ENCODE peak calls at places on chromosomes 1 and 21, in six cellular contexts. W is heart left ventricle; B is prostate gland; N is heart right ventricle; M is uterus; R is CD8-positive, alpha-beta memory T cell. O is an unnamed sample.

GRCh38 chr21:45981154-45981606 is 390 bp upstream of the COL6A1 start:
- DNase-seq in W (peak), B (peak), N (peak), M (peak), R (peak), O (no peak)

GRCh38 chr1:23638188-23638619 is 53.4 kb upstream of the RPL11 start:
- DNase-seq in W (peak), B (no peak), N (no peak), M (peak), R (no peak), O (peak)

GRCh38 chr1:102970496-102971078 is 137.7 kb downstream of the COL11A1 start:
- DNase-seq in W (no peak), B (no peak), N (no peak), M (no peak), R (no peak), O (peak)

GRCh38 chr1:12244585-12244984 is 14.8 kb downstream of the VPS13D start:
- DNase-seq in W (no peak), B (peak), N (no peak), M (no peak), R (no peak), O (no peak)

GRCh38 chr1:228546541-228547463 is 59.6 kb downstream of the RNF187 start:
- DNase-seq in W (no peak), B (no peak), N (no peak), M (no peak), R (no peak), O (no peak)

GRCh38 chr1:199859525-199859924 is 168.0 kb upstream of the NR5A2 start:
- DNase-seq in W (no peak), B (no peak), N (no peak), M (no peak), R (no peak), O (no peak)

GRCh38 chr1:98402860-98403259 is 258.7 kb upstream of the SNX7 start:
- DNase-seq in W (no peak), B (no peak), N (no peak), M (no peak), R (no peak), O (no peak)

GRCh38 chr1:43317817-43318471 is 17.2 kb downstream of the TIE1 start:
- DNase-seq in W (no peak), B (no peak), N (no peak), M (no peak), R (no peak), O (no peak)

GRCh38 chr1:7524681-7525340 is 246.3 kb upstream of the VAMP3 start:
- DNase-seq in W (peak), B (no peak), N (no peak), M (no peak), R (no peak), O (no peak)

GRCh38 chr1:205335692-205336091 is 14.1 kb upstream of the NUAK2 start:
- DNase-seq in W (peak), B (peak), N (peak), M (peak), R (peak), O (peak)

GRCh38 chr1:176863613-176864012 is 300.9 kb downstream of the ASTN1 start:
- DNase-seq in W (no peak), B (no peak), N (no peak), M (no peak), R (no peak), O (no peak)

GRCh38 chr21:17726047-17726446 is 93.1 kb downstream of the C21orf91 start:
- DNase-seq in W (no peak), B (no peak), N (no peak), M (no peak), R (no peak), O (no peak)

GRCh38 chr1:15152318-15153183 is 996 bp upstream of the TMEM51 start:
- DNase-seq in W (peak), B (peak), N (peak), M (peak), R (no peak), O (no peak)

GRCh38 chr1:15153842-15154479 is 414 bp downstream of the TMEM51 start:
- DNase-seq in W (peak), B (peak), N (peak), M (peak), R (no peak), O (no peak)

GRCh38 chr1:15151871-15152270 is 1.7 kb upstream of the TMEM51 start:
- DNase-seq in W (no peak), B (no peak), N (no peak), M (no peak), R (no peak), O (no peak)

GRCh38 chr1:15154480-15155036 is 1.0 kb downstream of the TMEM51 start:
- DNase-seq in W (peak), B (peak), N (peak), M (peak), R (no peak), O (no peak)

GRCh38 chr1:15153184-15153841 is at the start of gene TMEM51:
- DNase-seq in W (peak), B (peak), N (peak), M (peak), R (no peak), O (no peak)
- H3K27ac ChIP-seq in W (peak), B (peak), N (peak), M (peak), R (no peak), O (no peak)

DNA sequence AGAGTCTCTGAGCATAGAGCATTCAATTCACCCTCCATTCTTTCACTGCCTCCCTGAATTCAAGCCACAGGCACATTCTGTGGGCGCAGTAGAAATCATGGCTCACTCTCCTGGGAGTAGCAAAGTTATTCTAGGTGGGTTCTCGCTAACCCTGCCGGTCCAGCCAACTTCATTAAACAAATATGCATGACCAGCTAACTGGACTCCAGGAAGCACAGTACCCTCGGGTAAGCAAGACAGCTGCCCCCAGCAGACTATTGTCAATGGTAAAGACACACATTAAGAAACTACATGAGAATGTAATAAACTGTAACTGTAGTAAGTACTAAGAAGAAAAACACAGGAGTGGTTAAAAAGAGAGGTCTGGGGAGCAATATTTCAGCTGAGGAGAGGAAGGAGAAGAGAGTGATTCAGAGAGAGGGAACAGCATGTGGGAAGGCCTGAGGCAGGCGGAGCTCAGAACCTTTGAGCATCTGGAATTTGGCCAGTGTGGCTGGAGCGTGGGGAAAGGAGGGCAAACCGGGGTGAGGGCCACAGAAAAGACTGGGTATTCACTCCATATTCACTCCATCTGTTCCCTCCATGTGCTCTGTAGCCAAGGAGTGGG is 7.4 kb downstream of the SLC2A5 start:
- DNase-seq in W (no peak), B (no peak), N (no peak), M (no peak), R (no peak), O (no peak)
- H3K27ac ChIP-seq in W (peak), B (peak), N (no peak), M (no peak), R (no peak), O (no peak)

GRCh38 chr1:55575571-55576279 is 360.6 kb upstream of the USP24 start:
- DNase-seq in W (peak), B (peak), N (peak), M (peak), R (no peak), O (no peak)
- H3K27ac ChIP-seq in W (no peak), B (peak), N (no peak), M (peak), R (no peak), O (no peak)

GRCh38 chr1:238596703-238597102 is 706.0 kb upstream of the ZP4 start:
- DNase-seq in W (no peak), B (no peak), N (no peak), M (no peak), R (no peak), O (no peak)
- H3K27ac ChIP-seq in W (no peak), B (no peak), N (no peak), M (no peak), R (no peak), O (no peak)

GRCh38 chr1:63784083-63784482 is 10.3 kb downstream of the ROR1 start:
- DNase-seq in W (no peak), B (no peak), N (no peak), M (no peak), R (no peak), O (no peak)
- H3K27ac ChIP-seq in W (no peak), B (no peak), N (peak), M (no peak), R (no peak), O (no peak)

GRCh38 chr1:8873506-8874229 is 4.8 kb downstream of the ENO1 start:
- DNase-seq in W (peak), B (peak), N (peak), M (peak), R (peak), O (no peak)

GRCh38 chr1:8878448-8879347 is at the start of gene ENO1:
- DNase-seq in W (peak), B (peak), N (peak), M (peak), R (peak), O (peak)

GRCh38 chr1:8875216-8875861 is 3.1 kb downstream of the ENO1 start:
- DNase-seq in W (peak), B (no peak), N (no peak), M (no peak), R (peak), O (no peak)

GRCh38 chr1:8874230-8875201 is 4.0 kb downstream of the ENO1 start:
- DNase-seq in W (no peak), B (no peak), N (no peak), M (no peak), R (no peak), O (no peak)

GRCh38 chr1:8876099-8876496 is 2.4 kb downstream of the ENO1 start:
- DNase-seq in W (no peak), B (no peak), N (no peak), M (no peak), R (no peak), O (no peak)
- H3K27ac ChIP-seq in W (peak), B (no peak), N (peak), M (no peak), R (peak), O (peak)